ENCODE peak calls at places on chromosomes 1 and 21, in nine cellular contexts. H is tibial nerve, N is left lung, A is A549, L is hepatocyte, I is kidney, W is nephron progenitor cell, G is sigmoid colon, D is astrocyte of the spinal cord. T is an unnamed sample.

GRCh38 chr1:157496121-157496526 is 56.2 kb downstream of the FCRL5 start:
- DNase-seq in H (peak; percentile 64), N (no peak), A (no peak), L (peak; percentile 62), I (no peak), W (peak; percentile 40), G (no peak), D (peak; percentile 37), T (peak; percentile 6)

GRCh38 chr1:25536124-25536523 is 7.3 kb upstream of the LDLRAP1 start:
- DNase-seq in H (no peak), N (no peak), A (no peak), L (no peak), I (no peak), W (no peak), G (no peak), D (no peak), T (no peak)

GRCh38 chr1:56415720-56416119 is 163.6 kb downstream of the PLPP3 start:
- DNase-seq in H (no peak), N (no peak), A (no peak), L (no peak), I (no peak), W (no peak), G (no peak), D (no peak), T (no peak)

GRCh38 chr1:24022611-24023359 is 42.7 kb upstream of the SRSF10 start:
- DNase-seq in H (no peak), N (no peak), A (peak; percentile 79), L (peak; percentile 66), I (no peak), W (no peak), G (no peak), D (peak; percentile 91), T (peak; percentile 55)

GRCh38 chr1:205317311-205317917 is 4.1 kb downstream of the NUAK2 start:
- DNase-seq in H (no peak), N (peak; percentile 88), A (no peak), L (peak; percentile 87), I (peak; percentile 95), W (no peak), G (no peak), D (peak; percentile 71), T (no peak)

GRCh38 chr1:100353073-100353801 is 931 bp downstream of the CDC14A start:
- DNase-seq in H (no peak), N (peak; percentile 43), A (peak; percentile 13), L (peak; percentile 60), I (peak; percentile 83), W (peak; percentile 62), G (no peak), D (no peak), T (no peak)

GRCh38 chr1:166139735-166140134 is 27.1 kb downstream of the FAM78B start:
- DNase-seq in H (no peak), N (no peak), A (no peak), L (no peak), I (no peak), W (no peak), G (no peak), D (no peak), T (no peak)

GRCh38 chr21:46100426-46100825 is 2.5 kb downstream of the COL6A2 start:
- DNase-seq in H (peak; percentile 4), N (no peak), A (no peak), L (peak; percentile 5), I (no peak), W (no peak), G (peak; percentile 34), D (peak; percentile 58), T (no peak)

DNA sequence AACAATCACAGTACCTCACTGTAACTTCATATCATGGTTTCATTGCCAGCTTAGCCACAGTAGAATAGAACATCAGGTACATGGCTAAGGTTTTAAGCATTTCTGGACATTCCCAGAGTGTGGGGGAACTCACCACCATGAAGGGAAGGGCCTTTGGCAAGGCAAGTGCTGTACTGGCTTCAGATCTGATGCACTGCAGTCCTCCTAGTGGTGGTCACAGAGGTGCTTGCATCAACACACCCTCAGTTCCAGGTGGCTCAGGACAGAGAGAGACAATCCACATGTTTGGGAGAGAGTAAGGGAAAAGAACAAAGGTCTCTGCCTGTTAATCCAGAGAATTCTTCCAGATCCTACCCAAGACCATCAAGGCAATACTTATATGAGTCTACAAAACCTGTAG is 528.4 kb upstream of the RGS18 start:
- DNase-seq in H (no peak), N (no peak), A (no peak), L (no peak), I (no peak), W (no peak), G (no peak), D (no peak), T (no peak)
- TF ChIP-seq CTCF in H (no peak), N (no peak), A (no peak), L (no peak), I (no peak), W (no peak), G (no peak), D (no peak), T (no peak)

GRCh38 chr1:51928896-51929295 is 50.4 kb upstream of the NRDC start:
- DNase-seq in H (no peak), N (no peak), A (no peak), L (no peak), I (no peak), W (no peak), G (no peak), D (no peak), T (no peak)

GRCh38 chr1:51930329-51930728 is 51.8 kb upstream of the NRDC start:
- DNase-seq in H (no peak), N (no peak), A (no peak), L (no peak), I (no peak), W (no peak), G (no peak), D (no peak), T (no peak)

GRCh38 chr1:51927029-51927428 is 48.5 kb upstream of the NRDC start:
- DNase-seq in H (no peak), N (no peak), A (no peak), L (no peak), I (no peak), W (no peak), G (no peak), D (no peak), T (no peak)

GRCh38 chr1:51924455-51924854 is 45.9 kb upstream of the NRDC start:
- DNase-seq in H (no peak), N (no peak), A (no peak), L (no peak), I (no peak), W (no peak), G (no peak), D (no peak), T (no peak)

GRCh38 chr1:51926171-51926812 is 47.8 kb upstream of the NRDC start:
- DNase-seq in H (no peak), N (no peak), A (no peak), L (no peak), I (no peak), W (no peak), G (no peak), D (peak; percentile 38), T (no peak)
- TF ChIP-seq CTCF in H (no peak), N (no peak), A (peak; percentile 30), L (peak; percentile 17), I (no peak), W (no peak), G (no peak), D (peak; percentile 37), T (peak; percentile 33)

GRCh38 chr1:179293340-179294327 is at the start of gene SOAT1:
- DNase-seq in H (peak; percentile 93), N (peak; percentile 96), A (peak; percentile 94), L (peak; percentile 95), I (peak; percentile 98), W (peak; percentile 97), G (peak; percentile 97), D (peak; percentile 92), T (peak; percentile 52)
- TF ChIP-seq CTCF in H (no peak), N (peak; percentile 19), A (no peak), L (peak; percentile 8), I (no peak), W (peak; percentile 9), G (no peak), D (peak; percentile 17), T (no peak)

DNA sequence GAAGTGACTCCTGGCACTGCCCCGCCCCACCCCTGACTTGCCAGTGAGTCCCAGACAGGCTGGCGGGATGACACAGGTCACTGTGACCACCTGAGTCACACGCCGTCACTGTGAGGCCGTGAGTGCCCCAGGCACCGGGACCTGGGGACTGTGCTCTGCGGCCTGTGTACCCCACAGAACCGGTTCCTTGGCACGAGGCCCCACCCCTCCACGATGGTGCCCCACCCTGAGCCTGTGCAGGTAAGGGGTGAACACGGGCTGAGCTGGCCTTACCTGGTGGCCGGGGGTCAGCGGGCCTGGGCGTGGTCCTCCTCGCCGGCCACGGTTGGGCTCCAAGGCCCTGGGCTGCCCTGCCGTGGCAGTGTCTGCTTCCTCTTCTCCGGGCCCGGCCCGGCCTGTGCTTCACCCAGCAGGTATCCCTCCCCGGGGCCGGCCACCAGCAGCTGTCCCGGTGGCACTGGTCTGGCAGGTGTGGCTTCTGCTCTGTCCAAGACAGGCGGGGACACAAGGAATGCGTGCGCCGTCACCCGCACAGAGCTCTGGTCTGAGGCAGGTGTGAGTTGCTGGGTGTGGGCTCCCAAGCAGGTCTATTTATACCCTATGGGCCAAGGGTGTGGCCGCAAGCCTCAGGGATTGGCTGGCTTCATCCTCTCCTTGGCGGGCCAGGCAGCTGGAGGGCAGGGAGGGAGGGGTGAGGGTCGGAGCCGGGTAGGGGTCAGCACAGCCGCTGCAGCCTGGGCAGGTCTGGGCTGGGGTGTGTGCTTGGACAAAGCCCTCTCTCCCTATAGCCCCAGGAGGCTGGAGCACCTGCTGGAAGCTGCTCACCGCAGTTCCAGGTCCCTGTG is at the start of gene RNF223:
- DNase-seq in H (no peak), N (peak; percentile 73), A (no peak), L (peak; percentile 78), I (peak; percentile 93), W (peak; percentile 12), G (no peak), D (no peak), T (no peak)
- TF ChIP-seq CTCF in H (no peak), N (no peak), A (no peak), L (no peak), I (no peak), W (no peak), G (no peak), D (no peak), T (no peak)

T was measured in astrocyte of the cerebellum.